ENCODE peak calls at places on chromosomes 1 and 21, in ten cellular contexts. N, C, E, X, H, B, O, S, M and W are unnamed samples.

GRCh38 chr1:234698624-234699023 is 88.6 kb upstream of the IRF2BP2 start:
- DNase-seq in N (no peak), C (no peak), E (no peak), X (no peak), H (no peak), B (no peak), O (no peak), S (no peak), M (no peak), W (peak)

GRCh38 chr1:9004031-9004730 is 22.0 kb downstream of the SLC2A7 start:
- DNase-seq in N (no peak), C (no peak), E (no peak), X (no peak), H (no peak), B (no peak), O (no peak), S (no peak), M (no peak), W (no peak)

GRCh38 chr1:101338714-101339430 is 102.1 kb downstream of the S1PR1 start:
- DNase-seq in N (no peak), C (no peak), E (no peak), X (no peak), H (no peak), B (no peak), O (no peak), S (no peak), M (no peak), W (no peak)

GRCh38 chr1:5818755-5819154 is 173.5 kb downstream of the NPHP4 start:
- DNase-seq in N (no peak), C (no peak), E (no peak), X (no peak), H (no peak), B (no peak), O (no peak), S (no peak), M (no peak), W (no peak)

GRCh38 chr1:19033926-19034680 is 77.6 kb upstream of the IFFO2 start:
- DNase-seq in N (peak), C (no peak), E (no peak), X (peak), H (no peak), B (no peak), O (no peak), S (no peak), M (no peak), W (no peak)

GRCh38 chr1:73044241-73044640 is 761.9 kb upstream of the NEGR1 start:
- DNase-seq in N (no peak), C (no peak), E (no peak), X (no peak), H (no peak), B (no peak), O (no peak), S (no peak), M (no peak), W (peak)

GRCh38 chr1:170530972-170531757 is 801 bp upstream of the GORAB start:
- DNase-seq in N (no peak), C (no peak), E (no peak), X (no peak), H (no peak), B (no peak), O (no peak), S (peak), M (no peak), W (no peak)

GRCh38 chr1:156900019-156900718 is 6.7 kb downstream of the PEAR1 start:
- DNase-seq in N (no peak), C (no peak), E (no peak), X (no peak), H (no peak), B (no peak), O (no peak), S (no peak), M (no peak), W (no peak)

GRCh38 chr1:21670956-21671902 is 2.1 kb upstream of the RAP1GAP start:
- DNase-seq in N (no peak), C (no peak), E (no peak), X (peak), H (no peak), B (peak), O (no peak), S (no peak), M (no peak), W (no peak)

GRCh38 chr1:197127513-197127912 is 19.0 kb downstream of the ASPM start:
- DNase-seq in N (no peak), C (no peak), E (no peak), X (no peak), H (no peak), B (no peak), O (no peak), S (no peak), M (no peak), W (no peak)

GRCh38 chr1:28973850-28974841 is 59.8 kb downstream of the EPB41 start:
- DNase-seq in N (no peak), C (no peak), E (no peak), X (no peak), H (no peak), B (no peak), O (no peak), S (no peak), M (no peak), W (no peak)

GRCh38 chr1:203281033-203281432 is 24.3 kb upstream of the BTG2 start:
- DNase-seq in N (peak), C (no peak), E (peak), X (peak), H (no peak), B (no peak), O (peak), S (no peak), M (no peak), W (no peak)

GRCh38 chr1:160711528-160712311 is at the start of gene CD48:
- DNase-seq in N (no peak), C (no peak), E (no peak), X (no peak), H (peak), B (no peak), O (no peak), S (no peak), M (no peak), W (no peak)

GRCh38 chr21:31265293-31265692 is 78.8 kb downstream of the TIAM1 start:
- DNase-seq in N (no peak), C (no peak), E (no peak), X (no peak), H (no peak), B (no peak), O (no peak), S (no peak), M (no peak), W (no peak)

GRCh38 chr1:95562230-95562629 is 328.2 kb downstream of the RWDD3 start:
- DNase-seq in N (no peak), C (no peak), E (no peak), X (no peak), H (no peak), B (no peak), O (no peak), S (no peak), M (no peak), W (no peak)

GRCh38 chr1:47513393-47513792 is 75.5 kb downstream of the FOXD2 start:
- DNase-seq in N (peak), C (no peak), E (no peak), X (peak), H (no peak), B (peak), O (no peak), S (no peak), M (no peak), W (no peak)

GRCh38 chr1:106753069-106753468 is 303.4 kb upstream of the PRMT6 start:
- DNase-seq in N (no peak), C (no peak), E (no peak), X (no peak), H (no peak), B (no peak), O (no peak), S (no peak), M (no peak), W (no peak)

GRCh38 chr1:175152006-175152652 is 40.4 kb downstream of the KIAA0040 start:
- DNase-seq in N (peak), C (peak), E (no peak), X (peak), H (no peak), B (peak), O (peak), S (peak), M (peak), W (no peak)

GRCh38 chr1:237309595-237310118 is 267.7 kb downstream of the RYR2 start:
- DNase-seq in N (peak), C (no peak), E (no peak), X (no peak), H (no peak), B (no peak), O (no peak), S (no peak), M (no peak), W (no peak)

GRCh38 chr21:43025636-43026180 is 49.9 kb downstream of the CBS start:
- DNase-seq in N (no peak), C (no peak), E (no peak), X (no peak), H (no peak), B (no peak), O (no peak), S (no peak), M (no peak), W (peak)

GRCh38 chr21:42218836-42219605 is at the start of gene ABCG1:
- DNase-seq in N (peak), C (peak), E (no peak), X (peak), H (peak), B (no peak), O (peak), S (peak), M (no peak), W (no peak)

GRCh38 chr1:176252191-176252590 is 45.1 kb upstream of the COP1 start:
- DNase-seq in N (no peak), C (no peak), E (no peak), X (no peak), H (no peak), B (no peak), O (no peak), S (no peak), M (no peak), W (no peak)
- TF ChIP-seq CTCF in N (no peak), C (no peak), E (no peak), X (no peak), H (no peak), B (no peak), O (no peak), S (no peak), M (no peak), W (no peak)

GRCh38 chr1:176705585-176705984 is 242.6 kb downstream of the PAPPA2 start:
- DNase-seq in N (no peak), C (no peak), E (no peak), X (no peak), H (no peak), B (no peak), O (no peak), S (no peak), M (no peak), W (no peak)

GRCh38 chr1:176696109-176696508 is 233.1 kb downstream of the PAPPA2 start:
- DNase-seq in N (peak), C (peak), E (no peak), X (no peak), H (no peak), B (no peak), O (no peak), S (no peak), M (no peak), W (peak)

GRCh38 chr1:176699821-176700220 is 236.8 kb downstream of the PAPPA2 start:
- DNase-seq in N (no peak), C (no peak), E (no peak), X (no peak), H (no peak), B (no peak), O (no peak), S (no peak), M (no peak), W (no peak)

GRCh38 chr1:176696689-176697088 is 233.7 kb downstream of the PAPPA2 start:
- DNase-seq in N (no peak), C (no peak), E (no peak), X (no peak), H (no peak), B (no peak), O (no peak), S (no peak), M (no peak), W (no peak)

GRCh38 chr1:176701151-176701866 is 238.3 kb downstream of the PAPPA2 start:
- DNase-seq in N (no peak), C (no peak), E (no peak), X (no peak), H (no peak), B (no peak), O (no peak), S (no peak), M (no peak), W (peak)
- H3K4me3 ChIP-seq in N (no peak), C (no peak), E (no peak), X (no peak), H (no peak), B (no peak), O (no peak), S (no peak), M (no peak), W (no peak)

GRCh38 chr1:59162665-59163064 is 134.2 kb upstream of the FGGY start:
- DNase-seq in N (no peak), C (no peak), E (no peak), X (no peak), H (no peak), B (no peak), O (no peak), S (no peak), M (no peak), W (no peak)
- TF ChIP-seq CTCF in N (no peak), C (no peak), E (no peak), X (no peak), H (no peak), B (no peak), O (no peak), S (no peak), M (no peak), W (no peak)

GRCh38 chr1:147717051-147717705 is 43.2 kb downstream of the GJA5 start:
- DNase-seq in N (no peak), C (no peak), E (no peak), X (no peak), H (no peak), B (no peak), O (no peak), S (peak), M (no peak), W (peak)

GRCh38 chr1:147719711-147720225 is 40.6 kb downstream of the GJA5 start:
- DNase-seq in N (no peak), C (no peak), E (no peak), X (no peak), H (no peak), B (no peak), O (no peak), S (no peak), M (no peak), W (no peak)

GRCh38 chr1:147719029-147719703 is 41.2 kb downstream of the GJA5 start:
- DNase-seq in N (no peak), C (no peak), E (no peak), X (no peak), H (no peak), B (no peak), O (no peak), S (peak), M (no peak), W (no peak)

GRCh38 chr1:147720557-147720956 is 39.8 kb downstream of the GJA5 start:
- DNase-seq in N (no peak), C (no peak), E (no peak), X (no peak), H (no peak), B (no peak), O (no peak), S (peak), M (no peak), W (no peak)

GRCh38 chr1:147717706-147718097 is 42.7 kb downstream of the GJA5 start:
- DNase-seq in N (no peak), C (no peak), E (no peak), X (no peak), H (no peak), B (no peak), O (no peak), S (peak), M (no peak), W (no peak)
- H3K4me3 ChIP-seq in N (no peak), C (no peak), E (no peak), X (no peak), H (no peak), B (no peak), O (no peak), S (no peak), M (no peak), W (no peak)

DNA sequence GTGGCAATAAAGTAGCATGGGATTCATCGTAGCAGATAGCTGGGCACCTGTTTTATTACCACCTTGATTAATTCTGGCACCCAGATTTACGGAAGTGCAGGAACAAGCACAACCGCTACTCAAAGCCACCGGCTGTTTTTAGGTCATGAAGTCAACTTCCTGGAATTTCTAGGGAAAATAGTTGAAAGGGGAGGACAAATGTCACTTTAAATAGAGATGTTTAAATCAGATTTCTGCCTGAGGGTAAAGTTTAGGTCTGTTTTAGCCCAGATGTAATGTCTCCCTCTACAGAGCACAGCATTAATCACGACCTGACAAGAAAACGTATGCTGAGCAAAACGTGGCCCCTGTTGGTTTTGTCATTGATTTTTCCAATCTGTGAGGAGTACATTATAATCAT is 8.0 kb downstream of the ADGRL2 start:
- DNase-seq in N (peak), C (peak), E (no peak), X (no peak), H (no peak), B (no peak), O (no peak), S (no peak), M (no peak), W (no peak)
- TF ChIP-seq CTCF in N (peak), C (no peak), E (no peak), X (no peak), H (no peak), B (peak), O (peak), S (no peak), M (no peak), W (peak)

GRCh38 chr1:37978541-37978940 is 11.3 kb downstream of the SF3A3 start:
- DNase-seq in N (no peak), C (no peak), E (no peak), X (no peak), H (no peak), B (no peak), O (no peak), S (no peak), M (no peak), W (no peak)
- H3K4me3 ChIP-seq in N (no peak), C (no peak), E (no peak), X (no peak), H (no peak), B (no peak), O (no peak), S (no peak), M (no peak), W (no peak)

DNA sequence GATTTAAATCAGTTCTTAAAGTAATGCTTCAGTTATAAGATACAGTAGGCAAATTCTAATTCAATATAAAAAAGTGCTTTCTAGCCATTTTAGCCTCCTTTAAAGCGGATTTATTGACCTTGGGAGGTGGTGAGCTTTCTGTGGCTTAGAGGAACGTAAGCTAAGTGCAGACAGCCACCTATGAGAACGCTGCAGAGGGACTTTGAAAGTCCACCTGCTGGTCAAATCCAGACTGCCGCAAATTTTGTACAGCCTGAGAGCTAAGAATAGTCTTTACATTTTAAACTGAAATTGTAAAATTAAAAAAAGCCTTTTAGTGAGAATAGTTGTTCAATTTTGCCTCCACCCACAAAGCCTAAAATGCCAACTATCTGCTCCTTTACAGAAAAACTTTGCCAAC is 67.0 kb upstream of the SSX2IP start:
- DNase-seq in N (no peak), C (no peak), E (no peak), X (no peak), H (no peak), B (no peak), O (no peak), S (no peak), M (no peak), W (no peak)
- TF ChIP-seq CTCF in N (peak), C (peak), E (no peak), X (no peak), H (no peak), B (no peak), O (no peak), S (no peak), M (no peak), W (peak)

GRCh38 chr21:45655071-45655470 is 11.5 kb downstream of the PCBP3 start:
- DNase-seq in N (no peak), C (no peak), E (no peak), X (no peak), H (no peak), B (no peak), O (no peak), S (no peak), M (no peak), W (no peak)
- H3K4me3 ChIP-seq in N (no peak), C (no peak), E (no peak), X (no peak), H (no peak), B (no peak), O (no peak), S (no peak), M (no peak), W (no peak)

GRCh38 chr1:25700124-25700523 is 83.5 kb downstream of the MAN1C1 start:
- DNase-seq in N (no peak), C (peak), E (no peak), X (peak), H (no peak), B (no peak), O (no peak), S (no peak), M (peak), W (no peak)

GRCh38 chr1:25701030-25701785 is 84.6 kb downstream of the MAN1C1 start:
- DNase-seq in N (peak), C (no peak), E (no peak), X (peak), H (no peak), B (no peak), O (no peak), S (no peak), M (no peak), W (no peak)

GRCh38 chr1:25699501-25700089 is 83.0 kb downstream of the MAN1C1 start:
- DNase-seq in N (peak), C (peak), E (no peak), X (peak), H (no peak), B (no peak), O (no peak), S (no peak), M (no peak), W (no peak)

GRCh38 chr1:25702101-25702775 is 85.6 kb downstream of the MAN1C1 start:
- DNase-seq in N (peak), C (no peak), E (no peak), X (peak), H (no peak), B (no peak), O (no peak), S (no peak), M (no peak), W (no peak)

DNA sequence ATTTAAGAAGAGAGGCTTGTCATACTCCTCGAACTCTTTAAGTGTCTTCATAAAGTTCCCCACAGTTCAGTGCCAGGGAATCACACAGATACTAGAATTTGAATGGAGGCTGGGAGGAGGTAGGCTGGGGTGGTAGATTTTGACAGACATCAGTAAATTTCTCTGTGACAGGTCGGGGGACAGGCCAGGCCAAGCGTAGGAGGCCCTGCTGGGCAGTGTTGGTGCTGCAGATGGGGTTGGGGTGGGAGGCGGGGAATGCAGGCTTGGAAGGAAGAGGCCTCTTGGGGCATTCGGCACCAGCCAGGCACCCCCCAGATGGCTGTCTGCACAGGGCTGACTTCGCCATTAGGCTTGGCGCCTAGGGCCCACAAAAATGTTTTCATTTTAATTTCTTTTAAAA is 84.0 kb downstream of the MAN1C1 start:
- DNase-seq in N (peak), C (peak), E (no peak), X (peak), H (no peak), B (no peak), O (peak), S (no peak), M (no peak), W (no peak)
- TF ChIP-seq CTCF in N (peak), C (peak), E (no peak), X (no peak), H (no peak), B (no peak), O (no peak), S (no peak), M (no peak), W (peak)